ENCODE peak calls at places on chromosomes 1 and 21, in four cellular contexts. F is K562, C is H1, D is HepG2. S is an unnamed sample.

GRCh38 chr1:228420968-228421826 is 4.5 kb upstream of the TRIM17 start:
- DNase-seq in F (peak; percentile 78), C (no peak), D (no peak), S (no peak)

GRCh38 chr1:79353224-79353623 is 346.7 kb upstream of the ADGRL4 start:
- DNase-seq in F (no peak), C (peak; percentile 46), D (peak; percentile 2), S (no peak)

GRCh38 chr1:114118351-114118990 is 35.2 kb downstream of the SYT6 start:
- DNase-seq in F (no peak), C (peak; percentile 69), D (no peak), S (no peak)

GRCh38 chr21:44370027-44370735 is 16.8 kb downstream of the TRPM2 start:
- DNase-seq in F (peak; percentile 56), C (peak; percentile 77), D (peak; percentile 54), S (peak; percentile 24)

GRCh38 chr1:107058245-107059032 is 2.0 kb downstream of the PRMT6 start:
- DNase-seq in F (no peak), C (no peak), D (no peak), S (no peak)

GRCh38 chr1:44044071-44044801 is 13.0 kb upstream of the SLC6A9 start:
- DNase-seq in F (peak; percentile 79), C (no peak), D (peak; percentile 20), S (no peak)

GRCh38 chr21:45154511-45155508 is 80.4 kb downstream of the ADARB1 start:
- DNase-seq in F (no peak), C (peak; percentile 46), D (no peak), S (no peak)

GRCh38 chr1:189619682-189620332 is 857.9 kb downstream of the BRINP3 start:
- DNase-seq in F (no peak), C (no peak), D (peak; percentile 15), S (peak; percentile 89)

GRCh38 chr1:214793708-214794107 is 190.7 kb downstream of the CENPF start:
- DNase-seq in F (no peak), C (no peak), D (no peak), S (no peak)

GRCh38 chr1:203663294-203663693 is 36.7 kb downstream of the ATP2B4 start:
- DNase-seq in F (no peak), C (no peak), D (no peak), S (peak; percentile 31)

GRCh38 chr1:236718328-236718727 is 32.0 kb downstream of the ACTN2 start:
- DNase-seq in F (no peak), C (no peak), D (no peak), S (no peak)

GRCh38 chr1:172993640-172994039 is 57.1 kb downstream of the TNFSF18 start:
- DNase-seq in F (no peak), C (no peak), D (no peak), S (no peak)

GRCh38 chr1:119582801-119583200 is 65.3 kb downstream of the ZNF697 start:
- DNase-seq in F (peak; percentile 42), C (peak; percentile 75), D (peak; percentile 39), S (peak; percentile 40)

GRCh38 chr1:158019177-158019868 is 25.9 kb downstream of the KIRREL1 start:
- DNase-seq in F (no peak), C (no peak), D (peak; percentile 42), S (peak; percentile 87)

GRCh38 chr21:44991538-44992483 is 52.0 kb downstream of the SLX9 start:
- DNase-seq in F (no peak), C (no peak), D (no peak), S (no peak)

GRCh38 chr21:43726686-43727570 is 8.0 kb downstream of the PDXK start:
- DNase-seq in F (no peak), C (no peak), D (no peak), S (no peak)

GRCh38 chr1:230877139-230877923 is 9.0 kb upstream of the C1orf198 start:
- DNase-seq in F (no peak), C (no peak), D (no peak), S (no peak)

GRCh38 chr21:34698270-34699015 is 29.6 kb downstream of the CLIC6 start:
- DNase-seq in F (no peak), C (no peak), D (no peak), S (no peak)

GRCh38 chr1:163128282-163128681 is 59.1 kb downstream of the RGS4 start:
- DNase-seq in F (no peak), C (no peak), D (no peak), S (no peak)

GRCh38 chr1:215458084-215458483 is 109.0 kb upstream of the KCTD3 start:
- DNase-seq in F (no peak), C (no peak), D (no peak), S (no peak)

GRCh38 chr21:41256771-41257702 is 59.6 kb upstream of the FAM3B start:
- DNase-seq in F (no peak), C (no peak), D (no peak), S (no peak)

GRCh38 chr1:94115900-94116436 is 5.0 kb downstream of the ABCA4 start:
- DNase-seq in F (no peak), C (no peak), D (no peak), S (no peak)

GRCh38 chr1:207240325-207241095 is 81.0 kb upstream of the CD55 start:
- DNase-seq in F (no peak), C (no peak), D (peak; percentile 74), S (peak; percentile 69)

GRCh38 chr1:40316595-40317393 is at the start of gene COL9A2:
- DNase-seq in F (peak; percentile 8), C (peak; percentile 69), D (peak; percentile 64), S (no peak)

GRCh38 chr1:1982379-1983232 is 21.0 kb downstream of the CFAP74 start:
- DNase-seq in F (no peak), C (no peak), D (no peak), S (no peak)

GRCh38 chr1:43978551-43979260 is at the start of gene B4GALT2:
- DNase-seq in F (peak; percentile 92), C (peak; percentile 75), D (peak; percentile 50), S (no peak)

GRCh38 chr21:36788116-36788515 is 89.2 kb downstream of the SIM2 start:
- DNase-seq in F (no peak), C (no peak), D (no peak), S (peak; percentile 50)

GRCh38 chr1:5720936-5721335 is 271.3 kb downstream of the NPHP4 start:
- DNase-seq in F (no peak), C (no peak), D (no peak), S (no peak)

GRCh38 chr1:198121058-198121829 is 35.6 kb upstream of the NEK7 start:
- DNase-seq in F (peak; percentile 53), C (no peak), D (no peak), S (peak; percentile 26)

GRCh38 chr1:107689157-107689556 is 275.8 kb downstream of the VAV3 start:
- DNase-seq in F (no peak), C (no peak), D (no peak), S (no peak)

GRCh38 chr1:247721222-247721621 is 4.8 kb upstream of the OR6F1 start:
- DNase-seq in F (no peak), C (no peak), D (no peak), S (no peak)

GRCh38 chr1:195754874-195755273 is 853.4 kb downstream of the KCNT2 start:
- DNase-seq in F (peak; percentile 6), C (no peak), D (no peak), S (no peak)

GRCh38 chr1:236515443-236515958 is 8.3 kb upstream of the LGALS8 start:
- DNase-seq in F (no peak), C (no peak), D (peak; percentile 61), S (no peak)

GRCh38 chr1:36729716-36730510 is 247.2 kb upstream of the CSF3R start:
- DNase-seq in F (no peak), C (no peak), D (no peak), S (no peak)

GRCh38 chr1:11530731-11531311 is 51.9 kb downstream of the DISP3 start:
- DNase-seq in F (no peak), C (no peak), D (no peak), S (no peak)

GRCh38 chr1:245762396-245762910 is 607.7 kb downstream of the KIF26B start:
- DNase-seq in F (no peak), C (no peak), D (no peak), S (no peak)

GRCh38 chr1:72281637-72282270 is 585 bp downstream of the NEGR1 start:
- DNase-seq in F (no peak), C (no peak), D (no peak), S (no peak)

GRCh38 chr1:7220007-7220406 is 434.8 kb downstream of the CAMTA1 start:
- DNase-seq in F (no peak), C (no peak), D (no peak), S (no peak)
- TF ChIP-seq PHF8 in F (no peak), C (no peak), D (no peak), S (no peak)

GRCh38 chr21:23639726-23640125 is 1967.6 kb downstream of the MRPL39 start:
- DNase-seq in F (no peak), C (no peak), D (no peak), S (no peak)
- TF ChIP-seq KDM1A in F (no peak), C (no peak), D (no peak), S (no peak)

DNA sequence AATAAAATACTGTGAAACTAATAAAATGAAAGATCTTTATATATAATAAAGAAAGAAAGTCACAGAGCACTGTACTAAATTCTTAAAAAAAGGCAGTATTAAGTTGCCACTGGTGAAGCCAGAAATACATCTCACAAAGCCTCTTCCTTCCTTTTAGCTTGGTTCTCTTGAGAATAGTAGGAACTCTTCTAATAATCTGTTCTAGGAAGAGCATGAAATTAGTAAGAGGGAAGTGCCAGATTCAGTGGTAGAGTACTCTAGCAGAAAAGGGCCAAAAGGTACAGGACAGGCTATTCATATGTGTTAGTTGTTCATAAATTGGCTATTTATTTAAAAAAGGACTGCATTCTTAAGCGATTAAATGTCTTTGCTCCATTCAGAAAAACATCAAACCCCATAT is 33.7 kb downstream of the CTTNBP2NL start:
- DNase-seq in F (no peak), C (no peak), D (no peak), S (no peak)
- TF ChIP-seq PHF8 in F (no peak), C (no peak), D (no peak), S (no peak)

DNA sequence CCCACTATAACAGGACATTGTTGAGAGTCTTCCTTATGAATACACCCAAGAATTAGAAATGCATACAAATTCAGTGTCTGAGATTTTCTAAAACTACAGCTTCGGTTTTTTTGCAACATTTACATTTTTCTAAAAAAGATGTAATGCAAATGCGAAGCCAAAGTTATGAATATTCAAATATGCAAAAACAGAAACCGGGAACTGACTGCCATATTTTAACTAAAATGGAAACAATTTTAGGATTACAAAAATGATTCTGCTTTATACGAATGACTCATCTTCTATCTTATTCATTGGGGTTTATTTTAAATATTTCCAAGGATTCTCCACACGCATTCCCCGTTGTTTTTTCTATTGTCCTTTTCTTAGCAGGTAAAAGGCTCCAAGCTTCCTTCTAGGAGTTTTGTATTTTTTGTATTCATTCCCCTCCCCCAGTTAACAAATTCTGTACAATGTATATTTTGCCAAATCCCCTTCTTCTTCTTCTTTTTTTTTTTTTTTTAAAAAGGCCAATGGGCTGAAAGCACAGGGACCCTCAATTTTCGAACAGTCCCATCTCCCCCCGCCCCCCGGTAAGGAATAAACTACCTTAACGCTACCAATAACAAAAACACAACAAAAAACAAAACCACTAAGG is 1.0 kb downstream of the ARPC5 start:
- DNase-seq in F (no peak), C (no peak), D (no peak), S (no peak)
- TF ChIP-seq KDM1A in F (no peak), C (no peak), D (no peak), S (no peak)

GRCh38 chr1:225845633-225846259 is 35.8 kb downstream of the EPHX1 start:
- DNase-seq in F (peak; percentile 78), C (peak; percentile 88), D (peak; percentile 71), S (peak; percentile 88)
- TF ChIP-seq PHF8 in F (no peak), C (no peak), D (no peak), S (no peak)

GRCh38 chr1:209072481-209072880 is 511.0 kb upstream of the CAMK1G start:
- DNase-seq in F (no peak), C (no peak), D (no peak), S (no peak)
- TF ChIP-seq KDM1A in F (no peak), C (no peak), D (no peak), S (no peak)

S was measured in A549.